ENCODE peak calls at places on chromosomes 7 and 10, in six cellular contexts. One of them, this sample, is unnamed.

GRCh38 chr7:102415685-102416225 is 17.6 kb upstream of the ORAI2 start:
- DNase-seq in LHCN-M2: no peak
- DNase-seq in CD4-positive, CD25-positive, alpha-beta regulatory T cell: peak
- DNase-seq in iris pigment epithelial cell: no peak
- DNase-seq in stimulated activated naive B cell treated with anti-CD40 and anti-IgM and Interleukin-4, amounts not matched to agents 10 μg/mL and 1 μg/mL and 100 μg/mL, for 72 hours: peak
- DNase-seq in ascending aorta: no peak
- DNase-seq in this sample: no peak

GRCh38 chr7:2529161-2530075 is 9.8 kb downstream of the LFNG start:
- DNase-seq in iris pigment epithelial cell: peak
- DNase-seq in CD4-positive, CD25-positive, alpha-beta regulatory T cell: no peak
- DNase-seq in ascending aorta: peak
- DNase-seq in stimulated activated naive B cell treated with anti-CD40 and anti-IgM and Interleukin-4, amounts not matched to agents 10 μg/mL and 1 μg/mL and 100 μg/mL, for 72 hours: peak
- DNase-seq in LHCN-M2: peak
- DNase-seq in this sample: peak

GRCh38 chr7:29610031-29610490 is 46.4 kb downstream of the PRR15 start:
- DNase-seq in stimulated activated naive B cell treated with anti-CD40 and anti-IgM and Interleukin-4, amounts not matched to agents 10 μg/mL and 1 μg/mL and 100 μg/mL, for 72 hours: no peak
- DNase-seq in iris pigment epithelial cell: no peak
- DNase-seq in CD4-positive, CD25-positive, alpha-beta regulatory T cell: no peak
- DNase-seq in LHCN-M2: no peak
- DNase-seq in ascending aorta: no peak
- DNase-seq in this sample: no peak

GRCh38 chr10:74227697-74228424 is 76.8 kb downstream of the ADK start:
- DNase-seq in iris pigment epithelial cell: peak
- DNase-seq in stimulated activated naive B cell treated with anti-CD40 and anti-IgM and Interleukin-4, amounts not matched to agents 10 μg/mL and 1 μg/mL and 100 μg/mL, for 72 hours: no peak
- DNase-seq in ascending aorta: no peak
- DNase-seq in LHCN-M2: peak
- DNase-seq in CD4-positive, CD25-positive, alpha-beta regulatory T cell: peak
- DNase-seq in this sample: peak

GRCh38 chr7:95199779-95200558 is 124.4 kb downstream of the PON1 start:
- DNase-seq in stimulated activated naive B cell treated with anti-CD40 and anti-IgM and Interleukin-4, amounts not matched to agents 10 μg/mL and 1 μg/mL and 100 μg/mL, for 72 hours: no peak
- DNase-seq in iris pigment epithelial cell: peak
- DNase-seq in ascending aorta: peak
- DNase-seq in CD4-positive, CD25-positive, alpha-beta regulatory T cell: no peak
- DNase-seq in LHCN-M2: peak
- DNase-seq in this sample: peak

GRCh38 chr10:72171175-72171630 is 44.6 kb upstream of the ANAPC16 start:
- DNase-seq in ascending aorta: no peak
- DNase-seq in iris pigment epithelial cell: peak
- DNase-seq in CD4-positive, CD25-positive, alpha-beta regulatory T cell: no peak
- DNase-seq in LHCN-M2: peak
- DNase-seq in stimulated activated naive B cell treated with anti-CD40 and anti-IgM and Interleukin-4, amounts not matched to agents 10 μg/mL and 1 μg/mL and 100 μg/mL, for 72 hours: no peak
- DNase-seq in this sample: peak

GRCh38 chr7:112334366-112334765 is 115.9 kb upstream of the IFRD1 start:
- DNase-seq in LHCN-M2: no peak
- DNase-seq in iris pigment epithelial cell: peak
- DNase-seq in ascending aorta: no peak
- DNase-seq in CD4-positive, CD25-positive, alpha-beta regulatory T cell: no peak
- DNase-seq in stimulated activated naive B cell treated with anti-CD40 and anti-IgM and Interleukin-4, amounts not matched to agents 10 μg/mL and 1 μg/mL and 100 μg/mL, for 72 hours: no peak
- DNase-seq in this sample: no peak

GRCh38 chr10:50382576-50383023 is 131.3 kb upstream of the ASAH2 start:
- DNase-seq in iris pigment epithelial cell: no peak
- DNase-seq in CD4-positive, CD25-positive, alpha-beta regulatory T cell: no peak
- DNase-seq in stimulated activated naive B cell treated with anti-CD40 and anti-IgM and Interleukin-4, amounts not matched to agents 10 μg/mL and 1 μg/mL and 100 μg/mL, for 72 hours: no peak
- DNase-seq in LHCN-M2: no peak
- DNase-seq in ascending aorta: no peak
- DNase-seq in this sample: no peak

GRCh38 chr7:94252124-94252523 is 142.6 kb upstream of the COL1A2 start:
- DNase-seq in CD4-positive, CD25-positive, alpha-beta regulatory T cell: no peak
- DNase-seq in iris pigment epithelial cell: no peak
- DNase-seq in ascending aorta: no peak
- DNase-seq in LHCN-M2: no peak
- DNase-seq in stimulated activated naive B cell treated with anti-CD40 and anti-IgM and Interleukin-4, amounts not matched to agents 10 μg/mL and 1 μg/mL and 100 μg/mL, for 72 hours: no peak
- DNase-seq in this sample: no peak

GRCh38 chr7:112049555-112049954 is 156.6 kb downstream of the DOCK4 start:
- DNase-seq in stimulated activated naive B cell treated with anti-CD40 and anti-IgM and Interleukin-4, amounts not matched to agents 10 μg/mL and 1 μg/mL and 100 μg/mL, for 72 hours: no peak
- DNase-seq in LHCN-M2: no peak
- DNase-seq in ascending aorta: no peak
- DNase-seq in iris pigment epithelial cell: no peak
- DNase-seq in CD4-positive, CD25-positive, alpha-beta regulatory T cell: no peak
- DNase-seq in this sample: no peak

GRCh38 chr10:130686680-130687300 is 550.6 kb downstream of the GLRX3 start:
- DNase-seq in CD4-positive, CD25-positive, alpha-beta regulatory T cell: no peak
- DNase-seq in LHCN-M2: no peak
- DNase-seq in stimulated activated naive B cell treated with anti-CD40 and anti-IgM and Interleukin-4, amounts not matched to agents 10 μg/mL and 1 μg/mL and 100 μg/mL, for 72 hours: no peak
- DNase-seq in iris pigment epithelial cell: peak
- DNase-seq in ascending aorta: no peak
- DNase-seq in this sample: no peak

GRCh38 chr7:118352854-118353453 is 128.4 kb downstream of the ANKRD7 start:
- DNase-seq in iris pigment epithelial cell: peak
- DNase-seq in LHCN-M2: no peak
- DNase-seq in CD4-positive, CD25-positive, alpha-beta regulatory T cell: no peak
- DNase-seq in ascending aorta: no peak
- DNase-seq in stimulated activated naive B cell treated with anti-CD40 and anti-IgM and Interleukin-4, amounts not matched to agents 10 μg/mL and 1 μg/mL and 100 μg/mL, for 72 hours: no peak
- DNase-seq in this sample: no peak

This sample was measured in HCEC 1CT.